ENCODE peak calls at places on chromosomes 1 and 21, in five cellular contexts. S is sigmoid colon, F is left ventricle myocardium inferior, R is mammary epithelial cell, G is fibroblast of pulmonary artery. M is an unnamed sample.

GRCh38 chr1:226064168-226064815 is 1.8 kb downstream of the H3-3A start:
- DNase-seq in S (no peak), F (no peak), R (peak; percentile 39), G (peak; percentile 33), M (peak; percentile 39)

GRCh38 chr21:32789709-32790108 is 18.2 kb upstream of the PAXBP1 start:
- DNase-seq in S (no peak), F (no peak), R (no peak), G (no peak), M (no peak)

GRCh38 chr1:42085596-42085995 is 67.6 kb upstream of the GUCA2B start:
- DNase-seq in S (no peak), F (no peak), R (no peak), G (peak; percentile 53), M (peak; percentile 4)

GRCh38 chr1:150999051-150999674 is 7.5 kb downstream of the MINDY1 start:
- DNase-seq in S (no peak), F (no peak), R (no peak), G (peak; percentile 78), M (peak; percentile 44)

GRCh38 chr1:117544509-117545109 is 61.2 kb upstream of the TENT5C start:
- DNase-seq in S (no peak), F (no peak), R (no peak), G (no peak), M (no peak)

GRCh38 chr1:62613890-62614289 is 16.6 kb downstream of the ANGPTL3 start:
- DNase-seq in S (no peak), F (no peak), R (no peak), G (peak; percentile 20), M (no peak)

GRCh38 chr1:116502915-116503314 is 67.9 kb downstream of the CD58 start:
- DNase-seq in S (no peak), F (no peak), R (no peak), G (no peak), M (no peak)

GRCh38 chr1:80542231-80542630 is 1258.5 kb upstream of the ADGRL2 start:
- DNase-seq in S (no peak), F (no peak), R (peak; percentile 5), G (peak; percentile 52), M (peak; percentile 26)

GRCh38 chr1:20725189-20726106 is 7.1 kb downstream of the SH2D5 start:
- DNase-seq in S (peak; percentile 57), F (no peak), R (peak; percentile 88), G (peak; percentile 48), M (peak; percentile 77)

DNA sequence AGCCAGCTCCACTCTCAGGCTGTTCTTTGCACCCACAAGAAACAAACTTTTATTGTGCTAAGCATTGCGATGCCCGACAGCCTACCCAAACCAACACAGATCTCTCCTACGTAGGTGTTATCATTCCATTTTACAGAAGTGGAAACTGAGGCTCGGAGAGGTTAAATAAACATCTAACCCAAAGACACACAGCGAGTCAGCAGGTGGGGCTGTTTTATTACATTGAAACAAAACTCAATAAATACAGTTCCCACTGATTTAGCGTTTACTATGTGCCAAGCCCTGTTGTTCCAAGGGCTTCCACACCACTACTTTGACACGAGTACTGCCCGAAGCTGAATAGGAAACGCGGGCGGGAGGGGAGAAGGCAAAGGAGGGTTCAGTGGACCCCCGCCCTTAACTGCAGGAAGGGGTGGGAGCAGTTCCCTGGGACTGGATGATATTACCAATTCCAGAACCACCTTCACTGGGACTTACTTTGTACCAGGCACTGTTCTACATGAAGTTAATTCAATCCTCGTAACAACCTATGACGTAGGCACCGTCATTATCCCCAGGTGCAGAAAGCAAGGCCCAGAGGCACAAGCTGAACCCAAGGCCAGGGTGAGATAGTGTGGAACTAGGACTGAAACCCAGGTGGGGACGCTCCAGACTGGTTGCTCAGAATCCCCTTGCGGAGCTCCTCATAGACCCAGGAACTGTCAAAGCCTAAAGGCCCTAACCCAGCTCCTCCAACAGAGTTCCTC is 19.3 kb upstream of the ALDH4A1 start:
- DNase-seq in S (no peak), F (no peak), R (no peak), G (peak; percentile 55), M (no peak)
- TF ChIP-seq CTCF in S (peak; percentile 21), F (peak; percentile 44), R (peak; percentile 4), G (peak; percentile 17), M (no peak)

DNA sequence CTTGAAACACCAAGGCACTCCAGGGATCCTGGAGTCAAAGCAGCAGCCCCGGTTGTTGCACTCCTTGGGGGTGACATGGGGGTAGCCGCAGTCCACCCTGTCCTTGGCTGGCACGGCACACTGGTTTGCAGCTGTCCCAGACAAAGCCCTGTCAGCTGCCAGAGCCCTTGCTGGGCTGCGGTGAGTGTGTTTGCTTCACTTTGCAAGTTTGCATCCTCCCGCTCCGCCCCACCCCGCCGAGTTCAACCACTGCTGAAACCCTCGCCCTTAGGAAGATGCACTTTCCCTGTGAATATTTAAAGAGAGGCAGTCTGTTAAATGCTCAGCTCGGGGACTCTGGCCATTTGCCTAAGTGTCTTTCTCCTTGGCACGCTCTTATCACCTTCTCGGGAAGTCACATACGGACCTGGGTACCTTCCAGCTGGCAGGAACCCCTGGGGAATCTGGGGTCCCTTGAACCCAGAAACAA is 1.7 kb downstream of the TFF3 start:
- DNase-seq in S (no peak), F (no peak), R (no peak), G (no peak), M (no peak)
- H3K4me3 ChIP-seq in S (no peak overlapping the region), F (no peak overlapping the region), R (no peak overlapping the region), G (no peak overlapping the region), M (no peak overlapping the region)

GRCh38 chr1:36223373-36223995 is 759 bp upstream of the THRAP3 start:
- DNase-seq in S (no peak), F (no peak), R (peak; percentile 64), G (peak; percentile 74), M (peak; percentile 43)

GRCh38 chr1:36222481-36223372 is 1.5 kb upstream of the THRAP3 start:
- DNase-seq in S (peak; percentile 63), F (no peak), R (no peak), G (no peak), M (no peak)

GRCh38 chr1:36223996-36224536 is at the start of gene THRAP3:
- DNase-seq in S (peak; percentile 100), F (peak; percentile 100), R (peak; percentile 100), G (peak; percentile 100), M (peak; percentile 100)

GRCh38 chr1:36225298-36225899 is 1.2 kb downstream of the THRAP3 start:
- DNase-seq in S (no peak), F (no peak), R (no peak), G (no peak), M (no peak)

DNA sequence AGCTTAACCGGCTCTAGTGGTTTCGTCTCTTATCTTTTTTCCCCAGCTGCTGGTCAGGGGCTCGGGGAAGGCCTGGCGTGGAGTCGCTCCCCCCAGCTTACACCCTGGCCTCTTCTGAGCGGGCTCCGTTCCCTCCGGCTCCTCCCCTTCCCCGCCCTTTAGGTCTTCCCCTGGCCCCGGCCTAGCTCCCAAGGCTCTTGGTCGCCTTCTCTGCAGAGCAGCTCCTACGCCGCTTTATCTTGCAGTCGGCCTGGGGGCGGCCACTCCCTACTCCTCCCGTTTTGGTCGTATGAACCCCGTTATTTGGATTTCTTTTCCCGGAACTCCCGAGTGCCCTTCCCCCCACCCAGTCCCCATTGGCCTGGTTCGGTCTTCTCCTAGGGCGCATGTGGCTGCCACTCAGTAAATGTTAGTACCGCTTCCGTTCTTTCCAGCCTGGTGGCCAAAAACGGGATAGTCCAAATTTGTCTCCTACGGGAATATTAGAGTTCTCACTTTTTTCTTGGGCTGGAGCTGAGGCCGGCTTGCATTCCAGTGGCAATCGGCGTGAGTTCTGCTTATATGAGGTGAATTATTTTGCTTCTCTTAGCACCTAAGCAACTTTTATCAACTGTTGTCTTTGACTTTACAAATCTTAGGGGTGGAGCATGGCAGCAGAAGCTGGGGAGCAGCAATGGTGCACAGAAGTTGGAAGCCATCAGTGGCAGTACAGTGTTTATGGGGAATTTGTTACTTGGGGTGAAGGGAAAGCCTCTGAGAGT is 474 bp downstream of the THRAP3 start:
- DNase-seq in S (peak; percentile 92), F (no peak), R (peak; percentile 87), G (peak; percentile 89), M (peak; percentile 84)
- TF ChIP-seq CTCF in S (peak; percentile 41), F (peak; percentile 52), R (peak; percentile 43), G (peak; percentile 48), M (peak; percentile 51)

GRCh38 chr21:45554477-45555175 is 12.4 kb upstream of the SLC19A1 start:
- DNase-seq in S (peak; percentile 91), F (peak; percentile 86), R (peak; percentile 48), G (peak; percentile 73), M (peak; percentile 63)

GRCh38 chr21:45556302-45556644 is 14.0 kb upstream of the SLC19A1 start:
- DNase-seq in S (no peak), F (no peak), R (no peak), G (no peak), M (no peak)

GRCh38 chr21:45556645-45557601 is 14.7 kb upstream of the SLC19A1 start:
- DNase-seq in S (peak; percentile 69), F (peak; percentile 14), R (no peak), G (no peak), M (peak; percentile 19)

GRCh38 chr21:45555557-45556301 is 13.5 kb upstream of the SLC19A1 start:
- DNase-seq in S (peak; percentile 95), F (peak; percentile 73), R (peak; percentile 56), G (peak; percentile 90), M (peak; percentile 79)

DNA sequence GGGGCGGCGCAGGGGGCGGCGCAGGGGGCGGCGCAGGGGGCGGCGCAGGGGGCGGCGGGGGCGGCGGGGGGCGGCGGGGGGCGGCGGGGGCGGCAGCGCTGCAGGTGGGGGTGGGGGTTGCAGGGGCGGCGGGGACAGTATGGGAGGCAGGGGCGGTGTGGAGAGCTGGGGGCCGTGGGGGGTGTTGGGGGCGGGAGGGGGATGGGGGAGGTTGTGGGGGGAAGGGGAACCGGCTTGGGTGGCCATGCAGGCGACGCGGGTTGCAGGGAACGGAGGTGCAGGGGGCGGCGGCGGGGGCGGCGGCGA is 13.0 kb upstream of the SLC19A1 start:
- DNase-seq in S (no peak), F (no peak), R (no peak), G (no peak), M (no peak)
- H3K4me3 ChIP-seq in S (peak overlapping the region; percentile 51), F (peak overlapping the region; percentile 72), R (no peak overlapping the region), G (peak overlapping the region; percentile 53), M (no peak overlapping the region)

GRCh38 chr1:71351438-71351837 is 270.6 kb upstream of the ZRANB2 start:
- DNase-seq in S (no peak), F (no peak), R (peak; percentile 32), G (peak; percentile 92), M (peak; percentile 70)
- TF ChIP-seq CTCF in S (no peak), F (no peak), R (no peak), G (no peak), M (no peak)

M was measured in epithelial cell of esophagus.